ENCODE peak calls at places on chromosome 14, in five cellular contexts. One of them, this sample, is unnamed.

GRCh38 chr14:36506732-36507614 is 13.1 kb downstream of the NKX2-1 start:
- DNase-seq in HCT116: no peak
- DNase-seq in GM12878: no peak
- DNase-seq in K562: no peak
- DNase-seq in HepG2: no peak
- DNase-seq in this sample: no peak

GRCh38 chr14:67413806-67414769 is 2.1 kb upstream of the PLEK2 start:
- DNase-seq in HCT116: peak; percentile 88
- DNase-seq in GM12878: no peak
- DNase-seq in K562: peak; percentile 79
- DNase-seq in HepG2: peak; percentile 24
- DNase-seq in this sample: no peak

GRCh38 chr14:51094901-51095853 is at the start of gene TRIM9:
- DNase-seq in HCT116: peak; percentile 95
- DNase-seq in GM12878: peak; percentile 64
- DNase-seq in K562: no peak
- DNase-seq in HepG2: peak; percentile 81
- DNase-seq in this sample: peak; percentile 100

GRCh38 chr14:93031505-93032300 is 84.0 kb downstream of the ITPK1 start:
- DNase-seq in HCT116: no peak
- DNase-seq in GM12878: no peak
- DNase-seq in K562: no peak
- DNase-seq in HepG2: no peak
- DNase-seq in this sample: no peak

GRCh38 chr14:35368993-35369392 is 35.6 kb downstream of the NFKBIA start:
- DNase-seq in HCT116: no peak
- DNase-seq in GM12878: no peak
- DNase-seq in K562: no peak
- DNase-seq in HepG2: no peak
- DNase-seq in this sample: no peak

GRCh38 chr14:101358726-101359125 is 202.6 kb upstream of the DIO3 start:
- DNase-seq in HCT116: no peak
- DNase-seq in GM12878: no peak
- DNase-seq in K562: no peak
- DNase-seq in HepG2: no peak
- DNase-seq in this sample: no peak

GRCh38 chr14:96143906-96144305 is 60.7 kb upstream of the BDKRB2 start:
- DNase-seq in HCT116: no peak
- DNase-seq in GM12878: no peak
- DNase-seq in K562: no peak
- DNase-seq in HepG2: no peak
- DNase-seq in this sample: no peak

GRCh38 chr14:79899610-79900009 is 311.7 kb downstream of the DIO2 start:
- DNase-seq in HCT116: no peak
- DNase-seq in GM12878: no peak
- DNase-seq in K562: no peak
- DNase-seq in HepG2: no peak
- DNase-seq in this sample: no peak

GRCh38 chr14:32324601-32325000 is 4.5 kb upstream of the AKAP6 start:
- DNase-seq in HCT116: no peak
- DNase-seq in GM12878: no peak
- DNase-seq in K562: no peak
- DNase-seq in HepG2: no peak
- DNase-seq in this sample: no peak

GRCh38 chr14:59511916-59512530 is 27.7 kb downstream of the JKAMP start:
- DNase-seq in HCT116: no peak
- DNase-seq in GM12878: no peak
- DNase-seq in K562: peak; percentile 9
- DNase-seq in HepG2: no peak
- DNase-seq in this sample: peak; percentile 61

GRCh38 chr14:84228702-84229101 is 1301.2 kb upstream of the FLRT2 start:
- DNase-seq in HCT116: no peak
- DNase-seq in GM12878: no peak
- DNase-seq in K562: no peak
- DNase-seq in HepG2: no peak
- DNase-seq in this sample: no peak

GRCh38 chr14:23316300-23316699 is 5.0 kb upstream of the PABPN1 start:
- DNase-seq in HCT116: no peak
- DNase-seq in GM12878: no peak
- DNase-seq in K562: no peak
- DNase-seq in HepG2: no peak
- DNase-seq in this sample: no peak

GRCh38 chr14:72652179-72652578 is 241.7 kb downstream of the DPF3 start:
- DNase-seq in HCT116: no peak
- DNase-seq in GM12878: no peak
- DNase-seq in K562: no peak
- DNase-seq in HepG2: no peak
- DNase-seq in this sample: no peak

GRCh38 chr14:98203421-98203820 is 1068.6 kb downstream of the BCL11B start:
- DNase-seq in HCT116: no peak
- DNase-seq in GM12878: no peak
- DNase-seq in K562: no peak
- DNase-seq in HepG2: no peak
- DNase-seq in this sample: no peak

GRCh38 chr14:23153891-23154796 is 29.3 kb downstream of the SLC7A8 start:
- DNase-seq in HCT116: peak; percentile 38
- DNase-seq in GM12878: no peak
- DNase-seq in K562: peak; percentile 94
- DNase-seq in HepG2: no peak
- DNase-seq in this sample: peak; percentile 34

GRCh38 chr14:75648066-75648838 is 12.4 kb downstream of the ERG28 start:
- DNase-seq in HCT116: peak; percentile 54
- DNase-seq in GM12878: no peak
- DNase-seq in K562: no peak
- DNase-seq in HepG2: peak; percentile 98
- DNase-seq in this sample: no peak

GRCh38 chr14:22095845-22096510 is 422.4 kb upstream of the OR4E1 start:
- DNase-seq in HCT116: no peak
- DNase-seq in GM12878: no peak
- DNase-seq in K562: no peak
- DNase-seq in HepG2: peak; percentile 29
- DNase-seq in this sample: no peak

GRCh38 chr14:55386037-55386798 is 25.4 kb downstream of the ATG14 start:
- DNase-seq in HCT116: no peak
- DNase-seq in GM12878: no peak
- DNase-seq in K562: peak; percentile 33
- DNase-seq in HepG2: no peak
- DNase-seq in this sample: no peak

GRCh38 chr14:32277998-32278397 is 51.1 kb upstream of the AKAP6 start:
- DNase-seq in HCT116: no peak
- DNase-seq in GM12878: no peak
- DNase-seq in K562: no peak
- DNase-seq in HepG2: peak; percentile 91
- DNase-seq in this sample: no peak

GRCh38 chr14:102222751-102223150 is 82.2 kb downstream of the MOK start:
- DNase-seq in HCT116: no peak
- DNase-seq in GM12878: no peak
- DNase-seq in K562: no peak
- DNase-seq in HepG2: no peak
- DNase-seq in this sample: no peak

GRCh38 chr14:56325251-56325839 is 207.1 kb downstream of the PELI2 start:
- DNase-seq in HCT116: no peak
- DNase-seq in GM12878: no peak
- DNase-seq in K562: no peak
- DNase-seq in HepG2: no peak
- DNase-seq in this sample: no peak

GRCh38 chr14:32711103-32711680 is 227.5 kb upstream of the NPAS3 start:
- DNase-seq in HCT116: peak; percentile 6
- DNase-seq in GM12878: no peak
- DNase-seq in K562: peak; percentile 28
- DNase-seq in HepG2: peak; percentile 62
- DNase-seq in this sample: peak; percentile 29

GRCh38 chr14:94884616-94885230 is 114.8 kb upstream of the GSC start:
- DNase-seq in HCT116: no peak
- DNase-seq in GM12878: no peak
- DNase-seq in K562: no peak
- DNase-seq in HepG2: no peak
- DNase-seq in this sample: no peak

GRCh38 chr14:88208858-88209257 is 114.2 kb downstream of the KCNK10 start:
- DNase-seq in HCT116: no peak
- DNase-seq in GM12878: no peak
- DNase-seq in K562: no peak
- DNase-seq in HepG2: no peak
- DNase-seq in this sample: no peak
- H3K9ac ChIP-seq in HCT116: no peak overlapping the region
- H3K9ac ChIP-seq in GM12878: no peak overlapping the region
- H3K9ac ChIP-seq in K562: no peak overlapping the region
- H3K9ac ChIP-seq in HepG2: no peak overlapping the region
- H3K9ac ChIP-seq in this sample: no peak overlapping the region

GRCh38 chr14:86777950-86778602 is 1214.9 kb downstream of the GALC start:
- DNase-seq in HCT116: no peak
- DNase-seq in GM12878: no peak
- DNase-seq in K562: no peak
- DNase-seq in HepG2: peak; percentile 60
- DNase-seq in this sample: no peak

GRCh38 chr14:86779416-86779815 is 1213.6 kb downstream of the GALC start:
- DNase-seq in HCT116: no peak
- DNase-seq in GM12878: no peak
- DNase-seq in K562: no peak
- DNase-seq in HepG2: no peak
- DNase-seq in this sample: no peak

GRCh38 chr14:86780461-86780860 is 1212.5 kb downstream of the GALC start:
- DNase-seq in HCT116: no peak
- DNase-seq in GM12878: no peak
- DNase-seq in K562: no peak
- DNase-seq in HepG2: no peak
- DNase-seq in this sample: no peak

DNA sequence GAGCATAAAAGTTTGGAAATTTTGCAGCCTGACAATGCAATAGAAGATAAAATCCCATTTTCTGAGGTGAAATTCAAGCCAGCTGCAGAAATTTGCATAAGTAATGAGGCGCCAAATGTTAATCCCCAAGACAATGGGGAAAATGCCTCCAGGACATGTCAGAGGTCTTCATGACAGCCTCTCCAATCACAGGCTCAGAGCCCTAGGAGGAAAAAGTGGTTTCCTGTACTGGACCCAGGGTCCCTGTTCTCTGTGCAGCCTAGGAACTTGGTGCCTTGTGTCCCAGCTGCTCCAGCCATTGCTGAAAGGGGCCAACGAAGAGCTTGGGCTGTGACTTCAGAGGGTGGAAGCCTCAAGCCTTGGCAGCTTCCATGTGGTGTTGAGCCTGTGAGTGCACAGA is 1218.1 kb downstream of the GALC start:
- DNase-seq in HCT116: no peak
- DNase-seq in GM12878: no peak
- DNase-seq in K562: no peak
- DNase-seq in HepG2: no peak
- DNase-seq in this sample: no peak
- TF ChIP-seq ZBTB33 in HCT116: no peak
- TF ChIP-seq ZBTB33 in GM12878: no peak
- TF ChIP-seq ZBTB33 in K562: no peak
- TF ChIP-seq ZBTB33 in HepG2: no peak
- TF ChIP-seq ZBTB33 in this sample: no peak

DNA sequence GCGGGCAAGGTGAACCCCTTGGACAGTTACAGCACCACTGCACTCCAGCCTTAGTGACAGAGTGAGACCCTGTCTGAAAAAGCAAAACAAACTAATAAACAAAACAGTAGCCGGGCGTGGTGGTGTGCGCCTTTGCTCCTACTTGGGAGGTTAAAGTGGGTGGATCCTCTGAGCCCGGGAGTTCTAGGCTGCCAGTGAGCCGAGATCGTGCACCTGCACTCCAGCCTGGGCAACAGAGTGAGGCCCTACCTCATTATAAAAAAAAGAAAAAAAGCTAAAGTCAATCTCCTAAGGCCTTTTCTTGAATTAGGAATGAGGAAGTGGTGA is 24.7 kb upstream of the SPTLC2 start:
- DNase-seq in HCT116: no peak
- DNase-seq in GM12878: no peak
- DNase-seq in K562: no peak
- DNase-seq in HepG2: no peak
- DNase-seq in this sample: no peak
- H3K9ac ChIP-seq in HCT116: no peak overlapping the region
- H3K9ac ChIP-seq in GM12878: peak overlapping the region; percentile 68
- H3K9ac ChIP-seq in K562: no peak overlapping the region
- H3K9ac ChIP-seq in HepG2: no peak overlapping the region
- H3K9ac ChIP-seq in this sample: no peak overlapping the region

GRCh38 chr14:80956922-80957321 is 1.5 kb downstream of the TSHR start:
- DNase-seq in HCT116: no peak
- DNase-seq in GM12878: no peak
- DNase-seq in K562: no peak
- DNase-seq in HepG2: no peak
- DNase-seq in this sample: no peak

GRCh38 chr14:80955434-80955939 is at the start of gene TSHR:
- DNase-seq in HCT116: no peak
- DNase-seq in GM12878: no peak
- DNase-seq in K562: no peak
- DNase-seq in HepG2: no peak
- DNase-seq in this sample: no peak

GRCh38 chr14:80956105-80956504 is 684 bp downstream of the TSHR start:
- DNase-seq in HCT116: no peak
- DNase-seq in GM12878: no peak
- DNase-seq in K562: no peak
- DNase-seq in HepG2: no peak
- DNase-seq in this sample: no peak

GRCh38 chr14:80958258-80958657 is 2.8 kb downstream of the TSHR start:
- DNase-seq in HCT116: no peak
- DNase-seq in GM12878: no peak
- DNase-seq in K562: no peak
- DNase-seq in HepG2: no peak
- DNase-seq in this sample: no peak

GRCh38 chr14:80959448-80960006 is 4.1 kb downstream of the TSHR start:
- DNase-seq in HCT116: no peak
- DNase-seq in GM12878: peak; percentile 91
- DNase-seq in K562: no peak
- DNase-seq in HepG2: no peak
- DNase-seq in this sample: no peak
- TF ChIP-seq ZBTB33 in HCT116: no peak
- TF ChIP-seq ZBTB33 in GM12878: no peak
- TF ChIP-seq ZBTB33 in K562: no peak
- TF ChIP-seq ZBTB33 in HepG2: no peak
- TF ChIP-seq ZBTB33 in this sample: no peak

GRCh38 chr14:104030958-104031357 is 54.5 kb upstream of the ASPG start:
- DNase-seq in HCT116: no peak
- DNase-seq in GM12878: no peak
- DNase-seq in K562: no peak
- DNase-seq in HepG2: no peak
- DNase-seq in this sample: no peak
- H3K9ac ChIP-seq in HCT116: no peak overlapping the region
- H3K9ac ChIP-seq in GM12878: no peak overlapping the region
- H3K9ac ChIP-seq in K562: no peak overlapping the region
- H3K9ac ChIP-seq in HepG2: no peak overlapping the region
- H3K9ac ChIP-seq in this sample: no peak overlapping the region

GRCh38 chr14:68946423-68946822 is 32.7 kb downstream of the ACTN1 start:
- DNase-seq in HCT116: no peak
- DNase-seq in GM12878: no peak
- DNase-seq in K562: no peak
- DNase-seq in HepG2: no peak
- DNase-seq in this sample: no peak
- TF ChIP-seq ZBTB33 in HCT116: no peak
- TF ChIP-seq ZBTB33 in GM12878: no peak
- TF ChIP-seq ZBTB33 in K562: no peak
- TF ChIP-seq ZBTB33 in HepG2: no peak
- TF ChIP-seq ZBTB33 in this sample: no peak

DNA sequence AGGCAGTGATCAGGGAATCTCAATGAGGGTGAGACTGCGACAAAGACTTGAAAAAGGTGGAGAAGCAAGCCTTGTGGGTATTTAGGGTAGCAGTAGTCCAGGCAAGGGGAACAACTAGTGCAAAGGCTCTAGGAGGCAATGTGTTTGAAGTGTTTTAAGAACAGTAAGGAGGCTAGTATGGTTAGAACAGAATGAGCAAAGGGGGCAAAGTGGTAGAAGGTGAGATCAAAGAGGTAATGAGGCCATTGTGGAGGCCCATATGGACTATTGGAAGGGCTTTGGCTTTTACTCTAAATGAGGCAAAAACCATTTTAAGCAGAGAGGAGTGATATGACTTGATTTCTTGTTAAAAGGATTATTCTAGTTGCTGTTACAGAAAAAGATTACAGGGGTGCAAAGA is 16.8 kb downstream of the HIF1A start:
- DNase-seq in HCT116: no peak
- DNase-seq in GM12878: no peak
- DNase-seq in K562: no peak
- DNase-seq in HepG2: no peak
- DNase-seq in this sample: no peak
- H3K9ac ChIP-seq in HCT116: no peak overlapping the region
- H3K9ac ChIP-seq in GM12878: no peak overlapping the region
- H3K9ac ChIP-seq in K562: no peak overlapping the region
- H3K9ac ChIP-seq in HepG2: no peak overlapping the region
- H3K9ac ChIP-seq in this sample: no peak overlapping the region